ENCODE peak calls at places on chromosomes 2 and 18, in four cellular contexts. H is HCT116, N is fibroblast of pulmonary artery, W is adrenal gland. X is an unnamed sample.

GRCh38 chr2:5524551-5524950 is 167.6 kb upstream of the SOX11 start:
- DNase-seq in W (no peak), N (no peak), H (no peak), X (no peak)

GRCh38 chr18:48037481-48038271 is 107.2 kb upstream of the SMAD2 start:
- DNase-seq in N (peak), H (peak), W (peak), X (no peak)

GRCh38 chr2:66839551-66840320 is 404.8 kb downstream of the MEIS1 start:
- DNase-seq in H (no peak), W (no peak), N (peak), X (peak)

GRCh38 chr2:63500398-63500797 is 87.9 kb downstream of the WDPCP start:
- DNase-seq in W (no peak), N (no peak), H (no peak), X (no peak)

GRCh38 chr2:160232905-160233475 is 32.9 kb upstream of the ITGB6 start:
- DNase-seq in H (no peak), W (no peak), N (no peak), X (no peak)

GRCh38 chr18:12287684-12288405 is 20.2 kb upstream of the TUBB6 start:
- DNase-seq in H (peak), N (peak), W (peak), X (peak)

GRCh38 chr18:45567123-45567522 is 48.2 kb upstream of the SLC14A2 start:
- DNase-seq in W (peak), N (peak), H (no peak), X (no peak)

GRCh38 chr2:870426-870825 is 80.2 kb upstream of the SNTG2 start:
- DNase-seq in W (no peak), H (no peak), N (no peak), X (no peak)

GRCh38 chr2:20062615-20063545 is 11.5 kb upstream of the LAPTM4A start:
- DNase-seq in N (peak), W (no peak), H (no peak), X (no peak)

GRCh38 chr18:46278481-46279465 is 174.6 kb downstream of the HAUS1 start:
- DNase-seq in W (peak), N (peak), H (no peak), X (no peak)

GRCh38 chr2:43067254-43068052 is 159.0 kb downstream of the ZFP36L2 start:
- DNase-seq in H (no peak), N (no peak), W (peak), X (no peak)

GRCh38 chr2:70686577-70687460 is 81.2 kb downstream of the ADD2 start:
- DNase-seq in W (peak), H (peak), N (peak), X (no peak)

GRCh38 chr2:189570565-189570964 is 10.0 kb downstream of the SLC40A1 start:
- DNase-seq in N (peak), W (no peak), H (no peak), X (no peak)

GRCh38 chr2:220458051-220458450 is 830.6 kb downstream of the SLC4A3 start:
- DNase-seq in N (no peak), H (no peak), W (no peak), X (no peak)

GRCh38 chr2:240861547-240861946 is 7.1 kb upstream of the AGXT start:
- DNase-seq in W (no peak), N (no peak), H (no peak), X (no peak)

GRCh38 chr2:29923110-29923721 is 1.8 kb upstream of the ALK start:
- DNase-seq in W (peak), N (peak), H (peak), X (peak)

GRCh38 chr2:121902616-121903015 is 147.2 kb downstream of the TSN start:
- DNase-seq in H (no peak), N (no peak), W (no peak), X (no peak)

GRCh38 chr2:121904656-121905055 is 149.2 kb downstream of the TSN start:
- DNase-seq in H (no peak), W (no peak), N (no peak), X (no peak)

GRCh38 chr2:121903037-121903689 is 147.7 kb downstream of the TSN start:
- DNase-seq in W (no peak), N (no peak), H (no peak), X (no peak)

GRCh38 chr2:121900391-121900790 is 144.9 kb downstream of the TSN start:
- DNase-seq in W (no peak), H (no peak), N (no peak), X (no peak)

DNA sequence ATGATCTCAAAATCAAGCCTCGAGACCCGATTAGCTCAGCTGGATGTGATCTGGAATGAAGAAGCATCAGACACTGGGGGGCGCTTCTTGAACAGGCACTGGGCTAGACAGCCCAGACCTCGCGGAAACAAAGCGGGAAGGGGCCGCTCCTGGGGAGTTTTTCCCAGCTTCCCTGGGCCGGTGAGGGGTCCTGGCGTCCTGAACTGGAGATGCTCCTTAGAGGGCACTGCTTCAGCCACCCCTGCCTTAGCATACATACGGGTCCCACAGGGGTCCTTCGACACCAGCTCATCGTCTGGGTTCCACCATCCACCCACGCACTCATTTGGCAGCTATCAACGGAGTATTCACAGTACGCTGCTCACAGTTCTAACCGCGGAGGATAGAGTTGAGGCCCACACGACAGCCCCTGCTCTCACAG is 146.7 kb downstream of the TSN start:
- DNase-seq in N (peak), H (no peak), W (no peak), X (no peak)
- TF ChIP-seq CTCF in N (peak), H (no peak), W (no peak), X (no peak)

DNA sequence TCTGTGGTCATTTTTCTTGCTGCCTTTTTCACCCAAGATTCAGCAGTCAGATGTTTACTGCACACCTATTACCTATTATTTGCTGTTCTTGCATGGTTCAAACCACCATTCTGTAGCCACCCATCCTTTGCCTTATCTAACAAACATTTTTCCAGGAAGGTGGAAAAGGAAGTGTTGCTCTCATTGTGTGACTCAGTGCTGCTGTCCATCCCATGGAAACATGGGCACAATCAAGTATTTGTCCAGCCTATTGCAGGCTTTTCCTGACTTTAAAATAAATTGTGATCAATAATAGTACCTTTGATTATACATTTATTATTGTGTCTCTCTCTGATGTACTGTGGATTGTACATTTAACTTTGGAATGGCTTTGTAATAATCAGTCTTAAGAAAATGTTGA is 53.2 kb downstream of the USP14 start:
- DNase-seq in N (peak), W (no peak), H (no peak), X (no peak)
- H3K4me3 ChIP-seq in N (no peak), W (no peak), H (no peak), X (no peak)

GRCh38 chr2:69184224-69184623 is 171.2 kb downstream of the ANTXR1 start:
- DNase-seq in N (no peak), H (no peak), W (no peak), X (no peak)
- TF ChIP-seq CTCF in N (no peak), H (no peak), W (no peak), X (no peak)

GRCh38 chr2:230974096-230974913 is 21.6 kb upstream of the SPATA3 start:
- DNase-seq in W (no peak), N (peak), H (no peak), X (no peak)

GRCh38 chr2:230980468-230980867 is 15.5 kb upstream of the SPATA3 start:
- DNase-seq in N (no peak), W (no peak), H (no peak), X (no peak)

GRCh38 chr2:230972046-230972445 is 23.9 kb upstream of the SPATA3 start:
- DNase-seq in N (no peak), W (no peak), H (no peak), X (no peak)

GRCh38 chr2:230976671-230977171 is 19.2 kb upstream of the SPATA3 start:
- DNase-seq in N (no peak), H (no peak), W (no peak), X (no peak)

DNA sequence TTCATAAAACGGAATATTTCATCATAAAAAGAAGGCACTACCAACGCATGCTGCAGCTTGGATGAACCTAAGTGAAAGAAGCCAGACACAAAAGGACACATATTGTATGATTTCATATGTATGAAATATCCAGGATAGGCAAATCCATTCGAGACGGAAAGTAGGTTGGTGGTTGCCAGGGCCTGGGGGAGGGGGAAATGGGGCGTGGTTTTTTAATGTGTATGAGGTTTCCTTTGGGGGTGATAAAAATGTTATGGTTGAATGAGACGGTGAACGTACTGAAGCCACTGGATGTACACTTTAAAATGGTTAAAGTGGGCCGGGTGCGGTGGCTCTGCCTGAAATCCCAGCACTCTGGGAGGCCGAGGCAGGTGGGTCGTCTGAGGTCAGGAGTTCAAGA is 20.0 kb upstream of the SPATA3 start:
- DNase-seq in W (no peak), N (no peak), H (no peak), X (no peak)
- H3K4me3 ChIP-seq in W (no peak), N (no peak), H (no peak), X (no peak)

DNA sequence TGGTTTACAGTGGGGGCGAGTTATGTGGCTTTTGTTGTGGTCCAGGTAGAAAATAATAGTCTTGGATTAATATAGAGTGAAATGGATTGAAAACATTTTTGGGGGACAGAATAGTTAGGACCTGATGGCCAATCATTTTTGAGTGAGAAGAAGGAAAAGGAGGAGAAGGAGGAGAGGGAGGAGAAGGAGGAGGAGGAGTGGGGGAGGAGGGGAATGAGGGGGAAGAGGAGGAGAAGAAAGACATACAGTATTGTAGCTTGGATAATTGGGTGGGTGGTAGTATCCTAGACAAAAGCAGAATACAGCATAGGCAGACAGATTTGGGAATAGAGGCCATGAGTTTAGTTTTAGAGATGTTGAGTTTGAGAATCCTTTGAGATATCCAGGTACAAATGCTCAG is 101.6 kb downstream of the GATA6 start:
- DNase-seq in N (no peak), W (no peak), H (no peak), X (no peak)
- TF ChIP-seq CTCF in N (no peak), W (no peak), H (no peak), X (no peak)

GRCh38 chr2:27916293-27917015 is 25.9 kb downstream of the BABAM2 start:
- DNase-seq in W (no peak), N (no peak), H (no peak), X (no peak)

GRCh38 chr2:27921424-27921823 is 30.9 kb downstream of the BABAM2 start:
- DNase-seq in W (no peak), H (no peak), N (no peak), X (no peak)

GRCh38 chr2:27922842-27923241 is 32.3 kb downstream of the BABAM2 start:
- DNase-seq in H (no peak), W (no peak), N (no peak), X (no peak)

GRCh38 chr2:27921880-27922589 is 31.5 kb downstream of the BABAM2 start:
- DNase-seq in N (no peak), H (no peak), W (no peak), X (no peak)

DNA sequence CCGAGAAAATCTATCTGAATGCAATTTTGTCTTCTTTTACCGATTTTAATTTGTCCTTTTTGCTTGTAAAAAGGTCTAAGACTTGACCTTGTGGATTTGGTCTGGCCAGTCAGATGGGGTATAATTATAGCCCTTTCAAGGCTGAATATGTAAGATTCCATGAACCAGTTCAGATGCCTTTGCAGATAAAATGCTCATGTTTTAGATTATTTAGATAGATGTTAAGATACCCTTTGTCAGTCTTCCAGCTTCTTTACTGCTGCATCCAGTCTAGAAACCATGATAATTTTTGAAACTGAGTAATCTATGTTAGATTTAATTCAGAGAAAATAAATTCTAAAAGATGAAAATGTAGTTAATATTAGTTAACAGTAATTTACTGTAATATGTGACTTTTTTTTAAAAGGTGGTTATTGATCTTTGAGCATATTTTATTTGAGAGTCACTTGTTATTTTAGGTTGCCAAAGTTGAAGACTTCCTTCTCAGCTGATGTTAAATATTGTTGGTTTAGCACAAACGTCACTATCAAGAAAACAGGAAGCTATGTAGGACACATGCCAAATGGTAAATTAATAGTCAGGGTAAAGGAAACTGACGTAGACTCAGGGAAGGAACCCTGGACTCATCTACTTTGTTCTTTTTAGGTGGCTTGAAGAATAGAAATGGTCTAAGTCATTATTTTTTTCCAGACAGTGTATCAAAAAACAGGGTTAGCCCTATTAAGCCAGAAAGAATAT is 29.8 kb downstream of the BABAM2 start:
- DNase-seq in W (no peak), H (no peak), N (peak), X (peak)
- H3K4me3 ChIP-seq in W (no peak), H (no peak), N (no peak), X (no peak)

GRCh38 chr2:12717191-12717987 is 653 bp downstream of the TRIB2 start:
- DNase-seq in W (peak), H (no peak), N (peak), X (peak)
- TF ChIP-seq CTCF in W (peak), H (no peak), N (peak), X (peak)

GRCh38 chr2:231673348-231673770 is 35.0 kb upstream of the PTMA start:
- DNase-seq in W (peak), H (peak), N (peak), X (no peak)
- H3K4me3 ChIP-seq in W (no peak), H (peak), N (no peak), X (no peak)

GRCh38 chr18:9673296-9674251 is 34.5 kb upstream of the RAB31 start:
- DNase-seq in N (peak), W (peak), H (peak), X (no peak)
- TF ChIP-seq CTCF in N (peak), W (no peak), H (peak), X (no peak)

DNA sequence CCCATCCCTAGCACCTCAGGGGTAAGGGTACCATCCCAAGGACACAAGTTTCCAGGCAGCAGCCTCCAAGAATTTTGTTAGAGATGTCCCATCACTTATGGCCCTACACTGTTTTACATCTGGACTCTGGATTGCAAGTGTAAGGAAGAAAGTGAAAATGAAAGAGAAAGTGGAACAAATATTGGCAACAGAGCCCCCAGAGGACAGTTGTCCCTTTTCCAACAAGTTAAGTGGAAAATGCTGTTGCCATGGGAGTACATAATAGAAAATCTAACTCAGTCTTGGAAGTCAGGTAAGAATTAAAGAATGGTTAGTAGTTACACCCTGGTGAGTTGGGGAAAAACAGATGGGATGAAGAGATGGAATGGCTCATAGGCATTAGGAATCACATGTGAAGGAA is 50.6 kb downstream of the TTC21B start:
- DNase-seq in W (no peak), H (no peak), N (peak), X (no peak)
- H3K4me3 ChIP-seq in W (no peak), H (no peak), N (no peak), X (no peak)

X was measured in prostate gland.